ENCODE peak calls at places on chromosome 14, in eight cellular contexts. E is fibroblast of lung; G is tibial artery; J is right cardiac atrium; X is A549; N is aorta; F is effector memory CD4-positive, alpha-beta T cell; T is heart left ventricle. B is an unnamed sample. For H3K4me1, the result is how much of the 10 kb centered on the place peaks cover.

GRCh38 chr14:93132472-93133065 is 16.8 kb upstream of the ITPK1 start:
- DNase-seq in J (no peak), X (peak), F (no peak), G (no peak), E (peak), T (peak), N (no peak), B (no peak)

GRCh38 chr14:41607119-41607785 is 576 bp downstream of the LRFN5 start:
- DNase-seq in F (no peak), J (peak), N (no peak), G (no peak), T (no peak), X (no peak), E (peak), B (no peak)

GRCh38 chr14:58133739-58134138 is 18.3 kb downstream of the ARMH4 start:
- DNase-seq in G (no peak), T (no peak), E (peak), F (no peak), N (no peak), X (peak), J (no peak), B (no peak)

GRCh38 chr14:63045234-63045611 is at the start of gene KCNH5:
- DNase-seq in T (peak), N (no peak), G (no peak), E (peak), J (peak), F (no peak), X (peak), B (no peak)

GRCh38 chr14:56333361-56334279 is 215.4 kb downstream of the PELI2 start:
- DNase-seq in G (no peak), X (peak), F (no peak), N (no peak), J (no peak), T (no peak), E (peak), B (no peak)

GRCh38 chr14:75275598-75275997 is 3.0 kb upstream of the FOS start:
- DNase-seq in E (no peak), T (no peak), N (no peak), X (no peak), G (no peak), J (no peak), F (no peak), B (no peak)

GRCh38 chr14:24425704-24426103 is 3.8 kb downstream of the CBLN3 start:
- DNase-seq in F (no peak), G (no peak), E (peak), N (no peak), J (no peak), X (peak), T (no peak), B (no peak)

GRCh38 chr14:103149351-103149750 is 26.1 kb downstream of the TNFAIP2 start:
- DNase-seq in X (no peak), G (no peak), J (no peak), E (no peak), T (no peak), N (no peak), F (no peak), B (no peak)

GRCh38 chr14:52589646-52590045 is 37.0 kb downstream of the GPR137C start:
- DNase-seq in J (no peak), E (peak), X (no peak), G (no peak), N (no peak), T (no peak), F (no peak), B (no peak)

GRCh38 chr14:21913759-21914158 is 240.1 kb upstream of the OR4E1 start:
- DNase-seq in G (no peak), N (peak), T (peak), E (peak), X (peak), J (peak), F (peak), B (peak)

GRCh38 chr14:77498120-77498979 is at the start of gene ISM2:
- DNase-seq in E (peak), X (peak), G (no peak), N (no peak), T (no peak), F (peak), J (peak), B (peak)

GRCh38 chr14:47539065-47539464 is 136.3 kb downstream of the MDGA2 start:
- DNase-seq in X (peak), N (no peak), F (no peak), E (no peak), J (no peak), G (no peak), T (no peak), B (no peak)

GRCh38 chr14:89428163-89428523 is 11.1 kb upstream of the FOXN3 start:
- DNase-seq in N (no peak), J (no peak), E (peak), F (no peak), X (no peak), T (no peak), G (no peak), B (no peak)
- H3K4me1 ChIP-seq in N (under half), J (under half), E (under half), F (under half), X (under half), T (under half), G (under half), B (under half)

DNA sequence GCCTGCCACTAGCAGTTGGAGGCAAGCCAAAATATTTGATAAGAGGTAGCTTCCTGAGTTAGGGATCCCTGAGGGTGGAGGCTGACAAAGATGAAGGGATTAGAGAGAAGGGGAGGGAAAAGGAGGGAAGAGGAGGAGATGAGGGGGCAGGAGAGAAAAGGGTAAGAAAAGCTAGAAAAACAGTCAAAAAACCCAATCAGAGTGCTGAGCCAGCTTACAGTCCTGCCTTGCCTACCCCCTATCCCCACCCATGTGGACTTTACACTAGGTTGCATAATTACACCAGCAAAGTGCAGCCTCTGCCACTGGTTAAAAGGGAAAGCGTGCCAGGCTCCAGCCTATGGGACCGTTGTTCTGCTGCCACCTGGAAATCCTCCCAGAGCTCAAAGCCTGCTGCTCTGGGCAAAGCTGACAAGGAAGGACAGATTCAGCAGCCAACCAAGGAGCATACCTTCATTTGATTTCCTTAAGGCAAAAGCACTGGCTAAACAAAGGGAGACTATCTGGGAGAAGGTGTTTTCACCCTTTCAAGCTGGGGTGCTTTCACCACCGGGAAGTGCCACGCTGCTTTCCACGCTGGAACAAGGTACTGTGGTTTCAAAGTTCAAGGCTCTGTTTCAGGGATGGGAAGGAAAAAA is 3.9 kb upstream of the NUMB start:
- DNase-seq in E (peak), G (no peak), X (peak), T (peak), N (peak), J (peak), F (no peak), B (no peak)
- H3K4me1 ChIP-seq in E (under half), G (under half), X (half or more), T (under half), N (under half), J (under half), F (under half), B (under half)

GRCh38 chr14:91693342-91693741 is 38.5 kb downstream of the CATSPERB start:
- DNase-seq in X (peak), F (no peak), N (no peak), E (no peak), T (no peak), G (no peak), J (no peak), B (no peak)

GRCh38 chr14:91689608-91690007 is 42.3 kb downstream of the CATSPERB start:
- DNase-seq in F (no peak), T (no peak), E (no peak), G (no peak), N (no peak), X (no peak), J (no peak), B (no peak)

GRCh38 chr14:91692075-91692474 is 39.8 kb downstream of the CATSPERB start:
- DNase-seq in T (no peak), J (no peak), E (no peak), F (no peak), N (no peak), G (no peak), X (no peak), B (no peak)

DNA sequence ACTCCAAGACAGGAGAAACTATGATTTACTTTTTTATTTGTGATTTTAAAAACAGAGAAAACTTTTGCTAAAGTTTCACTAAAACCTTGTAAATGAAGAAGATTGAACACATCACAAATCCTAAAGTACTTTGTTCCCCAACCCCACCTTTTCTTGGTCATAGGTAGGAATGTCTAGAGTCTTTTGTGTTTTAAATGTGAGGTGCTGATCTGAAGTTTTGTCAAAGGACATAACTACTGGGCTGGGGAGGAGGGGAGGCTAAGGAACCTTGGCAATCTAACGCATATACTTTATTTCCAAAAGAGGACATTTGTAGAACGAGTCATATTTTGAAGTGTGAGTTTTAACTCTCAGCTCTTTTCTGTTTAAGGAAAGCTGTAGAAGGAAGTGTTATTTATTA is 37.2 kb downstream of the CATSPERB start:
- DNase-seq in T (no peak), F (no peak), G (no peak), X (no peak), N (no peak), E (no peak), J (no peak), B (no peak)
- H3K4me1 ChIP-seq in T (under half), F (under half), G (under half), X (under half), N (under half), E (under half), J (under half), B (under half)

GRCh38 chr14:105475269-105475915 is 771 bp downstream of the CRIP2 start:
- DNase-seq in N (peak), E (no peak), J (peak), X (no peak), T (peak), G (peak), F (no peak), B (no peak)

GRCh38 chr14:105474478-105475268 is at the start of gene CRIP2:
- DNase-seq in G (peak), T (peak), J (peak), X (peak), E (no peak), N (peak), F (peak), B (peak)

GRCh38 chr14:105476937-105477658 is 2.5 kb downstream of the CRIP2 start:
- DNase-seq in T (peak), N (no peak), F (no peak), J (peak), X (no peak), G (no peak), E (no peak), B (no peak)

GRCh38 chr14:105477659-105478623 is 3.3 kb downstream of the CRIP2 start:
- DNase-seq in J (no peak), F (peak), X (no peak), N (no peak), T (peak), G (peak), E (no peak), B (peak)

GRCh38 chr14:105475916-105476845 is 1.6 kb downstream of the CRIP2 start:
- DNase-seq in X (no peak), F (no peak), G (peak), J (peak), T (peak), E (peak), N (peak), B (no peak)
- H3K4me1 ChIP-seq in X (half or more), F (half or more), G (half or more), J (under half), T (under half), E (under half), N (under half), B (half or more)

GRCh38 chr14:89307409-89307808 is 109.6 kb downstream of the FOXN3 start:
- DNase-seq in G (no peak), E (no peak), J (no peak), N (no peak), F (no peak), X (no peak), T (no peak), B (no peak)

GRCh38 chr14:89314274-89314673 is 102.8 kb downstream of the FOXN3 start:
- DNase-seq in T (no peak), G (no peak), N (no peak), J (no peak), E (no peak), F (no peak), X (no peak), B (no peak)

GRCh38 chr14:89312937-89313336 is 104.1 kb downstream of the FOXN3 start:
- DNase-seq in J (no peak), N (no peak), G (no peak), T (no peak), F (no peak), X (no peak), E (no peak), B (no peak)

GRCh38 chr14:89310211-89310610 is 106.8 kb downstream of the FOXN3 start:
- DNase-seq in T (no peak), E (no peak), J (no peak), F (no peak), N (no peak), G (no peak), X (no peak), B (no peak)

DNA sequence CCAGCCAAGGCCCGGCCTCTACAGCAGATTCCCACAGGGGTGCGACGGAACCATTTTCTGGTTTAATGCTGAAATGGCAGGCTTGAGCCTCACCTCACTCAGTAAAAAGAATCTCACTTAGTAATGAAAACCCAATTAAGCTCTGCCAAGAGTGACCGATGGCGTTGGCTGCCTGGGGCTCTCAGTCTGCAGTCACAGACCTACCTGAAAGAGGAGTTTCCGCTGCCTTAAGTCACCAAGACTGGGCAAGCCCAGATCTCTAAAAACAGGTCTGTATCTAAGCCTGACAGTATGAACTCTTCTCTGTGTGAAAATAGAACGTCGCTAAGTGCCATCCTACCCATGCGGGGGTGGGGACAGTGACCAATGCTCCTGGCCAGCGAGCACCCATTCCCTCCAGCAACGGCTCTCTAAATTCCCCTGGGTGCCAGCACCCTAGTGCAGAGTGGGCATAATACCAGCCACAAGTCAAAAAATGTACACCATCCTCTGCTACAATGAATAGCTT is 107.3 kb downstream of the FOXN3 start:
- DNase-seq in E (no peak), T (no peak), X (no peak), F (no peak), N (no peak), J (no peak), G (no peak), B (no peak)
- H3K4me1 ChIP-seq in E (under half), T (under half), X (under half), F (under half), N (under half), J (under half), G (under half), B (under half)

DNA sequence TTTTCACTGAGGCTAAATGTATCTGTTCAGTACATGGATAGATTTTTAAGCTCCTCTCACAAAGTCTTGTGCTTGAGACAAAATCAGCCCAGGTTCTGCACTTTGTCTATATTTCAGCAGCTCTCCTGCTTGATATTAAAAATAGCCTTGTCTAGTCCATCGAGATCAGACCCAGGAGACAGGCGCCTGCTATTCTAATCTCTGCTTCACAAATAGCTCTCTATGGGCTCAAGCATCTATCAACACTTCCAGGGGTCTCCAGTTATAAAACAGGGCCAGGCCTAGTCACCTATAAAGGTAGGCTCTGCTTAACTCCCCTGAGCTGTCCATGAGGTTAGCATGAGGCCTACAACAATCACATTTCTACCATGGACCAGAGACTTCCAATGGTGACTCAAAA is 62.5 kb downstream of the ZFP36L1 start:
- DNase-seq in E (no peak), T (no peak), N (no peak), J (no peak), F (no peak), G (no peak), X (no peak), B (no peak)
- H3K4me1 ChIP-seq in E (under half), T (under half), N (under half), J (under half), F (under half), G (under half), X (under half), B (under half)

GRCh38 chr14:34099630-34100029 is 148.8 kb upstream of the EGLN3 start:
- DNase-seq in G (no peak), N (no peak), T (no peak), J (no peak), X (no peak), E (no peak), F (no peak), B (no peak)
- H3K4me1 ChIP-seq in G (under half), N (under half), T (under half), J (under half), X (under half), E (under half), F (under half), B (under half)

GRCh38 chr14:89308232-89308959 is 108.6 kb downstream of the FOXN3 start:
- DNase-seq in T (no peak), X (no peak), N (peak), F (no peak), E (peak), J (no peak), G (no peak), B (no peak)
- H3K4me1 ChIP-seq in T (under half), X (under half), N (under half), F (under half), E (under half), J (under half), G (under half), B (under half)

DNA sequence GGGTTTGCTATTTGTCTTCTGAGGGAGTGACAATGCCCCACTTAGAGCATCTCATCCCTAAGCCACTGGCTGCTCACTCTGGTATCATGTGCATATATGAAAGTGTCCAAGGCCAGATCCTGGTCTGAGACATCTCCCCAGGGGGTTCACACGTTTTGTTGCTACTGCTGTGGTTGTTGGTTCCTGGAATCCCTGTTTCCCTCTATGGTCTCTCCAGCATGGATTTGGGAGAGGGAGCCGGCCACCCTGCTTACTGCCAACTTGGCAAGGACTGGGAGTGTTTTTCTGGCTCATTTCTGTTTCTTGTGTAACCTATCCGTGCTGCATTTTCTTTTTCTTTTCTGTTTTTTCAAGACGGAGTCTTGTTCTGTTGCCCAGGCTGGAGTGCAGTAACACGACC is 101.3 kb upstream of the MAX start:
- DNase-seq in T (no peak), N (no peak), F (no peak), E (no peak), J (no peak), X (no peak), G (no peak), B (no peak)
- H3K4me1 ChIP-seq in T (under half), N (under half), F (under half), E (under half), J (under half), X (under half), G (under half), B (under half)

GRCh38 chr14:69675246-69675583 is 63.8 kb downstream of the SUSD6 start:
- DNase-seq in G (no peak), N (no peak), F (no peak), T (no peak), E (no peak), J (no peak), X (no peak), B (no peak)
- H3K4me1 ChIP-seq in G (half or more), N (under half), F (under half), T (under half), E (under half), J (under half), X (under half), B (half or more)

B was measured in CD8-positive, alpha-beta T cell.